ENCODE peak calls at places on chromosomes 11 and 22, in four cellular contexts. One of them, this sample, is unnamed.
A peak's percentile ranks its signal among the peaks of the same experiment; 100 is the strongest.

GRCh38 chr11:69495441-69496201 is 14.2 kb downstream of the LINC01488 start:
- DNase-seq in CD8-positive, alpha-beta memory T cell: no peak
- DNase-seq in endodermal cell: no peak
- DNase-seq in spleen: peak; percentile 54
- DNase-seq in this sample: no peak

GRCh38 chr22:48574776-48575566 is 1252.7 kb downstream of the BRD1 start:
- DNase-seq in CD8-positive, alpha-beta memory T cell: no peak
- DNase-seq in endodermal cell: peak; percentile 91
- DNase-seq in spleen: no peak
- DNase-seq in this sample: no peak

GRCh38 chr11:112780351-112781043 is 180.7 kb upstream of the NCAM1 start:
- DNase-seq in CD8-positive, alpha-beta memory T cell: no peak
- DNase-seq in endodermal cell: no peak
- DNase-seq in spleen: no peak
- DNase-seq in this sample: no peak

GRCh38 chr22:37911697-37912096 is 5.6 kb downstream of the MICALL1 start:
- DNase-seq in CD8-positive, alpha-beta memory T cell: no peak
- DNase-seq in endodermal cell: peak; percentile 70
- DNase-seq in spleen: no peak
- DNase-seq in this sample: no peak

GRCh38 chr11:86774422-86774821 is 25.9 kb upstream of the PRSS23 start:
- DNase-seq in CD8-positive, alpha-beta memory T cell: no peak
- DNase-seq in endodermal cell: no peak
- DNase-seq in spleen: no peak
- DNase-seq in this sample: no peak

GRCh38 chr22:19527861-19528417 is 3.7 kb upstream of the CLDN5 start:
- DNase-seq in CD8-positive, alpha-beta memory T cell: no peak
- DNase-seq in endodermal cell: peak; percentile 27
- DNase-seq in spleen: peak; percentile 51
- DNase-seq in this sample: no peak

GRCh38 chr11:1009371-1009770 is 27.1 kb downstream of the MUC6 start:
- DNase-seq in CD8-positive, alpha-beta memory T cell: no peak
- DNase-seq in endodermal cell: no peak
- DNase-seq in spleen: no peak
- DNase-seq in this sample: no peak

GRCh38 chr11:119832536-119832935 is 103.5 kb upstream of the NECTIN1 start:
- DNase-seq in CD8-positive, alpha-beta memory T cell: no peak
- DNase-seq in endodermal cell: no peak
- DNase-seq in spleen: no peak
- DNase-seq in this sample: peak; percentile 98

GRCh38 chr11:130533113-130533803 is 84.8 kb downstream of the ADAMTS15 start:
- DNase-seq in CD8-positive, alpha-beta memory T cell: no peak
- DNase-seq in endodermal cell: no peak
- DNase-seq in spleen: no peak
- DNase-seq in this sample: no peak

GRCh38 chr11:120392791-120393190 is 56.6 kb downstream of the ARHGEF12 start:
- DNase-seq in CD8-positive, alpha-beta memory T cell: no peak
- DNase-seq in endodermal cell: no peak
- DNase-seq in spleen: no peak
- DNase-seq in this sample: no peak

GRCh38 chr22:41976961-41977566 is 7.8 kb downstream of the SEPTIN3 start:
- DNase-seq in CD8-positive, alpha-beta memory T cell: no peak
- DNase-seq in endodermal cell: peak; percentile 69
- DNase-seq in spleen: no peak
- DNase-seq in this sample: no peak

DNA sequence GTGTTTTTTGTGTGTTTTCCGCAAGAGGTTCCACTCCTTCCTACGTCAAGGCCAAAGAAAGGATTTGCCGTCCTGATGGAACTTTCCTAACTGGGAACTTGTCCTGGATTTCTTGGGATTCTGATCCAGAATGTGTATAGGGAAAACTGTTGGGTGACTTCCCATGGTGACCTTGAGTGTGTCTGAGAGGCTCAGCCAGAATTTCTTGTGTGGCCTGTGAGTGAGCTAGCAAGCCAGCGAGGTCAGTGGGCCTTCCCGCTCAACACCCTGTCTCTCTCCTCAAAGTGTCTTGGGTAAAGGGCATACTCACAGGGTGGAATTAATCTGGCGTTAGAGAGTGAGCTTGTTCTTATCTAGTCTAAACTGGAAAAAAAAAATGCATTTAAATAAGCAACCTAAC is 20.3 kb downstream of the ZNRF3 start:
- DNase-seq in CD8-positive, alpha-beta memory T cell: no peak
- DNase-seq in endodermal cell: peak; percentile 50
- DNase-seq in spleen: no peak
- DNase-seq in this sample: no peak
- H3K4me1 ChIP-seq in CD8-positive, alpha-beta memory T cell: peaks cover 6% of the 10 kb centered on the region
- H3K4me1 ChIP-seq in endodermal cell: peaks cover 32% of the 10 kb centered on the region
- H3K4me1 ChIP-seq in spleen: peaks cover 11% of the 10 kb centered on the region
- H3K4me1 ChIP-seq in this sample: peaks cover 2% of the 10 kb centered on the region

GRCh38 chr22:46081831-46082210 is 68.5 kb upstream of the PPARA start:
- DNase-seq in CD8-positive, alpha-beta memory T cell: no peak
- DNase-seq in endodermal cell: no peak
- DNase-seq in spleen: peak; percentile 60
- DNase-seq in this sample: no peak
- H3K4me3 ChIP-seq in CD8-positive, alpha-beta memory T cell: no peak overlapping the region
- H3K4me3 ChIP-seq in endodermal cell: no peak overlapping the region
- H3K4me3 ChIP-seq in spleen: peak overlapping the region; percentile 28
- H3K4me3 ChIP-seq in this sample: no peak overlapping the region

GRCh38 chr22:29266564-29267461 is 968 bp downstream of the RHBDD3 start:
- DNase-seq in CD8-positive, alpha-beta memory T cell: no peak
- DNase-seq in endodermal cell: peak; percentile 74
- DNase-seq in spleen: peak; percentile 79
- DNase-seq in this sample: no peak

GRCh38 chr22:29267858-29268510 is at the start of the genes EWSR1 and RHBDD3:
- DNase-seq in CD8-positive, alpha-beta memory T cell: peak; percentile 96
- DNase-seq in endodermal cell: peak; percentile 97
- DNase-seq in spleen: peak; percentile 97
- DNase-seq in this sample: peak; percentile 95

GRCh38 chr22:29268511-29269229 is 602 bp downstream of the EWSR1 start:
- DNase-seq in CD8-positive, alpha-beta memory T cell: peak; percentile 38
- DNase-seq in endodermal cell: peak; percentile 79
- DNase-seq in spleen: no peak
- DNase-seq in this sample: peak; percentile 34

GRCh38 chr22:29265929-29266328 is 1.9 kb downstream of the RHBDD3 start:
- DNase-seq in CD8-positive, alpha-beta memory T cell: no peak
- DNase-seq in endodermal cell: no peak
- DNase-seq in spleen: no peak
- DNase-seq in this sample: no peak

DNA sequence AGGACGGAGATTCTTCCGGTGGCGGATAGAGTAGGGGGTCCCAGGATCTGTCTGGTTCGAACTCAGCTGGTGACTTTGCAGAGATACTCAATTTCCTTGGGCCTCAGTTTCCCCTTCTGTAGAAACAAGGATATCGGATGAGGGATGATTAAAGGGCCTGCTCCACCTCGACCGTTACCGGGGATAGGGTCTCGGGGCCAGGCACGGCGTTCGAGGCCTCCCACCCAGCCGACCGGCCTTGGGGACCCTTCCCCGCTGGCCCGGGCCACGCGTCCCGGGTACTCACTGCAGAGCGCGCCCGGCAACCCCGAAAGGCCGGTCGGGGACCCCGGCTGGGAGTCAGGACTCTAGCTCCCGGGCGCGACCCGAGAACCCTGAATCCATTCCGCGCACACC is 321 bp downstream of the RHBDD3 start:
- DNase-seq in CD8-positive, alpha-beta memory T cell: no peak
- DNase-seq in endodermal cell: no peak
- DNase-seq in spleen: no peak
- DNase-seq in this sample: no peak
- H3K27ac ChIP-seq in CD8-positive, alpha-beta memory T cell: peak overlapping the region; percentile 99
- H3K27ac ChIP-seq in endodermal cell: peak overlapping the region; percentile 100
- H3K27ac ChIP-seq in spleen: peak overlapping the region; percentile 98
- H3K27ac ChIP-seq in this sample: peak overlapping the region; percentile 24

GRCh38 chr11:12224537-12224893 is 114.1 kb downstream of the MICAL2 start:
- DNase-seq in CD8-positive, alpha-beta memory T cell: peak; percentile 92
- DNase-seq in endodermal cell: no peak
- DNase-seq in spleen: peak; percentile 96
- DNase-seq in this sample: peak; percentile 59
- H3K4me1 ChIP-seq in CD8-positive, alpha-beta memory T cell: peaks cover 47% of the 10 kb centered on the region
- H3K4me1 ChIP-seq in endodermal cell: no peaks in the 10 kb centered on the region
- H3K4me1 ChIP-seq in spleen: peaks cover 37% of the 10 kb centered on the region
- H3K4me1 ChIP-seq in this sample: peaks cover 7% of the 10 kb centered on the region

DNA sequence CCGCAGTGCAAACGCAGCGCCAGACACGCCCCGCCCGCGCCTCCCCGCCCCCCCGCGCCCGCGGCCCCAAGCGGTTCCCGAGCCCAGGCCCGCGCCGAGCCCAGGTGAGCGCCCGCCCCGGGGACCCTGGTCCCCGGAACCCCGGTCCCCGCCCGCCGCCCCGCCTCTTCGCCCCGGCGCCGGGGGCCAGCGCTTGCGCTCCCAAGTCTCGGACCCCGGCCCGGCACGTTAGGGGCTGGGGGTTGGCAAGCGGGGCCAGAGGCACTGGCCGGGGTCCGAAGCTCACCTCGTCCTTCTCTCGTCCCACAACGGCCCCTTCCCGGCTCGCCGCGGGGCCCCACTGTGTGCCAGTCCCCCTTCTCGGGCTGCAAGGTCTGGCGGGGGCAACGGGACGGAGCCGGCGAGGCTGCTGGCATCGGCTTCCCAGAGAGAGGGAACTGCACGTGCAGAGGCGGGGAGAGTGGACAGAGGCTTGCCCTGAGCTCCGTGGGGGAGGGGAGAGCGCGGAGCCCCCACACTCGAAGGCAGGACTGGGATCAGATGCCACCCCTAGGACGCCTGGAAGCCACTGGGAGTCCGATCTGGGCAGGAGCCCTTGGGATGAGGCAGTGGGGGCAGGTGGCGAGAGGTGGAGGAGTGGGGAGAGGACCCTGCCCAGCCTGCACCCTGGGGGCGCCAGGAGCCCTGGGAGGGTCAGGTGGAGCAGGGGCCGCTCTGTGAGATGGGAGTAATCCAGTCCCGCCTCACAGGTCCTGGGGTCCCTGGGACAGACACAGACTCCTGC is 1.8 kb upstream of the AIFM3 start:
- DNase-seq in CD8-positive, alpha-beta memory T cell: no peak
- DNase-seq in endodermal cell: peak; percentile 65
- DNase-seq in spleen: peak; percentile 78
- DNase-seq in this sample: no peak
- H3K4me3 ChIP-seq in CD8-positive, alpha-beta memory T cell: no peak overlapping the region
- H3K4me3 ChIP-seq in endodermal cell: no peak overlapping the region
- H3K4me3 ChIP-seq in spleen: peak overlapping the region; percentile 22
- H3K4me3 ChIP-seq in this sample: peak overlapping the region; percentile 55

This sample was measured in small intestine.